ENCODE peak calls at places on chromosomes 12 and 14, in five cellular contexts. I is ovary, L is uterus, W is IMR-90, Q is Peyer's patch. V is an unnamed sample.
A peak's percentile ranks its signal among the peaks of the same experiment; 100 is the strongest.

GRCh38 chr14:72613196-72613974 is 280.5 kb downstream of the DPF3 start:
- DNase-seq in W (no peak), L (peak; percentile 41), Q (peak; percentile 63), I (peak; percentile 50), V (peak; percentile 97)

GRCh38 chr12:116481726-116482125 is 77.5 kb upstream of the MAP1LC3B2 start:
- DNase-seq in Q (no peak), L (no peak), I (no peak), W (no peak), V (no peak)

GRCh38 chr12:48602192-48602989 is 32.5 kb upstream of the LALBA start:
- DNase-seq in I (no peak), W (no peak), L (no peak), Q (no peak), V (no peak)

GRCh38 chr12:6548556-6549378 is 7.1 kb downstream of the IFFO1 start:
- DNase-seq in I (no peak), Q (no peak), W (peak; percentile 90), L (no peak), V (no peak)

GRCh38 chr14:38828183-38828877 is 274.7 kb downstream of the SEC23A start:
- DNase-seq in W (no peak), I (no peak), Q (no peak), L (no peak), V (no peak)

GRCh38 chr12:18578191-18578590 is 159.6 kb downstream of the PLCZ1 start:
- DNase-seq in Q (no peak), L (no peak), W (peak; percentile 59), I (no peak), V (no peak)

GRCh38 chr14:59262717-59263469 is 74.4 kb downstream of the DAAM1 start:
- DNase-seq in Q (peak; percentile 63), W (no peak), I (no peak), L (no peak), V (peak; percentile 77)

GRCh38 chr14:64279719-64280668 is 14.2 kb downstream of the ESR2 start:
- DNase-seq in Q (no peak), I (no peak), W (peak; percentile 24), L (peak; percentile 34), V (no peak)

GRCh38 chr12:5094986-5095385 is 51.3 kb downstream of the KCNA5 start:
- DNase-seq in W (no peak), I (no peak), L (no peak), Q (no peak), V (no peak)

GRCh38 chr12:1922075-1922709 is 3.7 kb upstream of the CACNA2D4 start:
- DNase-seq in I (no peak), Q (no peak), L (peak; percentile 11), W (no peak), V (no peak)

GRCh38 chr12:98136544-98136943 is 378.8 kb upstream of the TMPO start:
- DNase-seq in W (no peak), Q (no peak), I (no peak), L (no peak), V (no peak)

GRCh38 chr12:63084501-63084900 is 66.5 kb downstream of the AVPR1A start:
- DNase-seq in W (no peak), Q (no peak), I (no peak), L (no peak), V (no peak)

GRCh38 chr12:108773798-108774788 is 42.8 kb upstream of the CORO1C start:
- DNase-seq in Q (peak; percentile 79), I (peak; percentile 87), L (peak; percentile 90), W (peak; percentile 68), V (peak; percentile 85)

GRCh38 chr12:48997719-48998496 is 1.3 kb downstream of the DDN start:
- DNase-seq in I (no peak), W (no peak), Q (peak; percentile 78), L (no peak), V (no peak)

GRCh38 chr14:63478024-63478423 is 65.2 kb downstream of the PPP2R5E start:
- DNase-seq in Q (no peak), W (no peak), L (no peak), I (no peak), V (no peak)

GRCh38 chr12:110577717-110578521 is 5.2 kb downstream of the PPTC7 start:
- DNase-seq in Q (no peak), W (peak; percentile 88), L (no peak), I (no peak), V (no peak)

GRCh38 chr12:68280240-68280639 is 26.8 kb upstream of the IL22 start:
- DNase-seq in L (no peak), I (no peak), Q (no peak), W (no peak), V (no peak)

GRCh38 chr12:42922512-42922865 is 332.9 kb upstream of the PRICKLE1 start:
- DNase-seq in I (no peak), L (no peak), W (no peak), Q (no peak), V (no peak)

GRCh38 chr12:110002691-110003515 is 3.7 kb downstream of the ANKRD13A start:
- DNase-seq in I (no peak), L (no peak), W (peak; percentile 52), Q (no peak), V (no peak)

GRCh38 chr14:21541413-21542074 is 15.4 kb upstream of the SALL2 start:
- DNase-seq in W (no peak), Q (no peak), L (no peak), I (no peak), V (no peak)

GRCh38 chr14:64235652-64236640 is 58.2 kb downstream of the ESR2 start:
- DNase-seq in I (no peak), L (no peak), Q (peak; percentile 87), W (no peak), V (no peak)

GRCh38 chr12:1848741-1849140 is 28.4 kb downstream of the LRTM2 start:
- DNase-seq in I (no peak), L (no peak), W (no peak), Q (peak; percentile 21), V (no peak)

GRCh38 chr14:99626041-99626648 is 18.8 kb upstream of the HHIPL1 start:
- DNase-seq in W (peak; percentile 23), Q (no peak), I (no peak), L (no peak), V (no peak)

GRCh38 chr12:66647034-66647691 is 31.7 kb downstream of the GRIP1 start:
- DNase-seq in Q (no peak), L (no peak), W (peak; percentile 89), I (no peak), V (no peak)

GRCh38 chr12:65636436-65636835 is 187.8 kb upstream of the HMGA2 start:
- DNase-seq in W (no peak), Q (no peak), L (no peak), I (no peak), V (no peak)

GRCh38 chr12:2794261-2794735 is 472 bp upstream of the FKBP4 start:
- DNase-seq in Q (no peak), I (no peak), W (no peak), L (no peak), V (no peak)

GRCh38 chr14:57833304-57833703 is 32.6 kb downstream of the SLC35F4 start:
- DNase-seq in I (peak; percentile 21), W (peak; percentile 88), L (peak; percentile 77), Q (no peak), V (no peak)

GRCh38 chr14:67522270-67522669 is 10.8 kb upstream of the PLEKHH1 start:
- DNase-seq in W (no peak), L (no peak), I (no peak), Q (no peak), V (no peak)

GRCh38 chr12:2051700-2052625 is 824 bp upstream of the CACNA1C start:
- DNase-seq in I (no peak), L (no peak), Q (no peak), W (no peak), V (no peak)

DNA sequence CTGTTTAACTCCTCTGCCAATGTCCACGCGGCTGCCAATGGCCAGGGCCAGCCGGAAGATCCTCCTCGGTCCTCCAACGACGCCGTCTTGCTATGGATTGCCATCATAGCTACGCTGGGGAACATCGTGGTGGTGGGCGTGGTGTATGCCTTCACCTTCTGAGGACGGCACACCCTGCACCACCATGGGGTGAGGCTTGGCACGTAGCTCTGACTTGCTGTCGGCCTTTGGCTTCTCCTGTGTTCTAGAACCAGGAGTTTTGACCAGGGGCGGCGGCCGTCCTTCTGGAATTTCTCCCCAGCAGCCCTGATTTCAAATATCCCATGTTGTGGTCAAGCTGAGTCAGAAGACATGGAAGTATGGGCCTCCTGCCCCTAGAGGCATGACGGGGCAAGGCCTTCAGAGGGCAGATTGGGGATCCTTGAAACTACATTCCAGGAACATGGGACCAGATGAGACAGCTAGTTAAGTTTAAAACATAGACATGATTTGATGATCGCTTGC is 47.5 kb downstream of the C14orf132 start:
- DNase-seq in I (no peak), L (no peak), Q (no peak), W (peak; percentile 25), V (no peak)
- H3K27ac ChIP-seq in I (no peak overlapping the region), L (no peak overlapping the region), Q (no peak overlapping the region), W (no peak overlapping the region), V (no peak overlapping the region)

GRCh38 chr12:121466800-121467637 is 67.1 kb downstream of the RNF34 start:
- DNase-seq in I (peak; percentile 83), W (peak; percentile 82), Q (peak; percentile 96), L (peak; percentile 81), V (peak; percentile 95)
- TF ChIP-seq POLR2A in I (no peak), W (peak; percentile 65), Q (peak; percentile 18), L (no peak), V (peak; percentile 46)

GRCh38 chr12:107225626-107226025 is 132.3 kb upstream of the CRY1 start:
- DNase-seq in L (no peak), W (peak; percentile 42), Q (no peak), I (no peak), V (no peak)
- H3K27ac ChIP-seq in L (no peak overlapping the region), W (no peak overlapping the region), Q (no peak overlapping the region), I (no peak overlapping the region), V (no peak overlapping the region)

DNA sequence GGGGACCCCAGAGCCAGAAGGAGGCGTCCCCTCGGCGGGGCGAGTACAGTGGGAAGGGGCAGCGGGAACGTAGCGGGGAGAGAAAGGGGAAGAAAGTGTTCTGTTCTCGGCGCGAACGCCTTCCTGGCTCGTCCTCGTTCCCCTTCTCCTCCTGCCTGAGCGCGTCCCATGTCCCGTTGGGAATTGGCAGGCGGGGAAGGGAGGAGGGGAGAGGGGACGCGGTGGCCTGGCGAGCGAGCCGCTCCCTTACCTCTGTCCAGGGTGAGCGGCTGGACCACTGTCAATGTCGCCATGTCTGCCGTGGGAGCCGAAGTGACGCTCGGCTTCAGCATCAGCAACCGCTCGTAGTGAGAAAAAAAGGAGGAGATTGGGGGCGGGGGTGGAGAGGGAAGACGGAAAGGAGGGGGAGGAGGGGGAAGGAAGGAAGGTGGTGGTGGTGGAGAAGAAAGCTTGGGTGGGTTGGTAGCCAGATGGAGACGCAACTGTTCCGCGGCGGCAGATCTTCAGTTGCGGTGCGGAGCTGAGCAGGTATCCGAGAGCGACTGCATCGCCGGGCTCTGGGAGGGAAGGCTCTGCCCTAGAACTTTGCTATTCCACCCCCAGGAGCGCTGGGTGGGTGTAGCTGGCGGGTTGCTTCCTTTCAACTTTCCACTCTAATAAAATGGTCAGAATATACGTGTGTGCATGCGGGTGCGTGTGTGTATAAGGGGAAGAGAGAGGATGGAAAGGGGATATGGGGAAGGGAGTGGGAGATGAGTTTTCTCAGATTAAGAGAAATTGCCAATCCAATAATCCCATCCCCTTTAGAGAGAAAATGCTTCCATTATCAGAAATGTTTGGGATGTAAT is at the start of gene LIN7A:
- DNase-seq in L (peak; percentile 58), I (peak; percentile 43), Q (peak; percentile 55), W (peak; percentile 31), V (peak; percentile 84)
- TF ChIP-seq POLR2A in L (no peak), I (no peak), Q (no peak), W (no peak), V (peak; percentile 16)

GRCh38 chr12:114004402-114004801 is 38.3 kb upstream of the RBM19 start:
- DNase-seq in Q (no peak), W (no peak), I (no peak), L (no peak), V (no peak)
- H3K27ac ChIP-seq in Q (no peak overlapping the region), W (no peak overlapping the region), I (no peak overlapping the region), L (no peak overlapping the region), V (no peak overlapping the region)

V was measured in right lobe of liver.